ENCODE peak calls at places on chromosomes 3 and 15, in seven cellular contexts. One of them, this sample, is unnamed.

GRCh38 chr15:69783211-69783610 is 314.5 kb downstream of the TLE3 start:
- DNase-seq in aorta: no peak
- DNase-seq in activated T-cell treated with anti-CD3 and anti-CD28 coated beads, Interleukin-2, amount 50 U/mL, for 24 hours: no peak
- DNase-seq in GM13976: no peak
- DNase-seq in non-pigmented ciliary epithelial cell: no peak
- DNase-seq in GOT3: no peak
- DNase-seq in NCI-H510A treated with DMSO at 0.1 percent for 48 hours: no peak
- DNase-seq in this sample: no peak

GRCh38 chr3:143637133-143637532 is 211.1 kb downstream of the SLC9A9 start:
- DNase-seq in aorta: no peak
- DNase-seq in activated T-cell treated with anti-CD3 and anti-CD28 coated beads, Interleukin-2, amount 50 U/mL, for 24 hours: no peak
- DNase-seq in GM13976: no peak
- DNase-seq in non-pigmented ciliary epithelial cell: no peak
- DNase-seq in GOT3: no peak
- DNase-seq in NCI-H510A treated with DMSO at 0.1 percent for 48 hours: no peak
- DNase-seq in this sample: no peak

GRCh38 chr15:70754862-70755261 is 8.5 kb downstream of the UACA start:
- DNase-seq in aorta: no peak
- DNase-seq in activated T-cell treated with anti-CD3 and anti-CD28 coated beads, Interleukin-2, amount 50 U/mL, for 24 hours: no peak
- DNase-seq in GM13976: no peak
- DNase-seq in non-pigmented ciliary epithelial cell: no peak
- DNase-seq in GOT3: no peak
- DNase-seq in NCI-H510A treated with DMSO at 0.1 percent for 48 hours: no peak
- DNase-seq in this sample: no peak

GRCh38 chr3:64985072-64985471 is 297.3 kb upstream of the ADAMTS9 start:
- DNase-seq in aorta: no peak
- DNase-seq in activated T-cell treated with anti-CD3 and anti-CD28 coated beads, Interleukin-2, amount 50 U/mL, for 24 hours: no peak
- DNase-seq in GM13976: no peak
- DNase-seq in non-pigmented ciliary epithelial cell: no peak
- DNase-seq in GOT3: no peak
- DNase-seq in NCI-H510A treated with DMSO at 0.1 percent for 48 hours: no peak
- DNase-seq in this sample: no peak

GRCh38 chr3:4501422-4501821 is 8.3 kb downstream of the ITPR1 start:
- DNase-seq in aorta: no peak
- DNase-seq in activated T-cell treated with anti-CD3 and anti-CD28 coated beads, Interleukin-2, amount 50 U/mL, for 24 hours: no peak
- DNase-seq in GM13976: no peak
- DNase-seq in non-pigmented ciliary epithelial cell: no peak
- DNase-seq in GOT3: no peak
- DNase-seq in NCI-H510A treated with DMSO at 0.1 percent for 48 hours: no peak
- DNase-seq in this sample: no peak

GRCh38 chr15:85397926-85398325 is 17.5 kb downstream of the AKAP13 start:
- DNase-seq in aorta: no peak
- DNase-seq in activated T-cell treated with anti-CD3 and anti-CD28 coated beads, Interleukin-2, amount 50 U/mL, for 24 hours: no peak
- DNase-seq in GM13976: no peak
- DNase-seq in non-pigmented ciliary epithelial cell: no peak
- DNase-seq in GOT3: no peak
- DNase-seq in NCI-H510A treated with DMSO at 0.1 percent for 48 hours: no peak
- DNase-seq in this sample: no peak

GRCh38 chr3:9897408-9898372 is 5.0 kb upstream of the IL17RE start:
- DNase-seq in aorta: no peak
- DNase-seq in activated T-cell treated with anti-CD3 and anti-CD28 coated beads, Interleukin-2, amount 50 U/mL, for 24 hours: no peak
- DNase-seq in GM13976: no peak
- DNase-seq in non-pigmented ciliary epithelial cell: no peak
- DNase-seq in GOT3: no peak
- DNase-seq in NCI-H510A treated with DMSO at 0.1 percent for 48 hours: peak
- DNase-seq in this sample: peak

GRCh38 chr15:70788114-70789049 is 25.0 kb upstream of the UACA start:
- DNase-seq in aorta: no peak
- DNase-seq in activated T-cell treated with anti-CD3 and anti-CD28 coated beads, Interleukin-2, amount 50 U/mL, for 24 hours: no peak
- DNase-seq in GM13976: no peak
- DNase-seq in non-pigmented ciliary epithelial cell: no peak
- DNase-seq in GOT3: no peak
- DNase-seq in NCI-H510A treated with DMSO at 0.1 percent for 48 hours: no peak
- DNase-seq in this sample: no peak

GRCh38 chr3:41753651-41754050 is 208.3 kb downstream of the ULK4 start:
- DNase-seq in aorta: no peak
- DNase-seq in activated T-cell treated with anti-CD3 and anti-CD28 coated beads, Interleukin-2, amount 50 U/mL, for 24 hours: no peak
- DNase-seq in GM13976: no peak
- DNase-seq in non-pigmented ciliary epithelial cell: no peak
- DNase-seq in GOT3: no peak
- DNase-seq in NCI-H510A treated with DMSO at 0.1 percent for 48 hours: no peak
- DNase-seq in this sample: no peak

GRCh38 chr3:126480864-126481263 is 5.2 kb upstream of the ZXDC start:
- DNase-seq in aorta: no peak
- DNase-seq in activated T-cell treated with anti-CD3 and anti-CD28 coated beads, Interleukin-2, amount 50 U/mL, for 24 hours: no peak
- DNase-seq in GM13976: no peak
- DNase-seq in non-pigmented ciliary epithelial cell: no peak
- DNase-seq in GOT3: no peak
- DNase-seq in NCI-H510A treated with DMSO at 0.1 percent for 48 hours: no peak
- DNase-seq in this sample: no peak

GRCh38 chr15:57873564-57874209 is 167.2 kb downstream of the POLR2M start:
- DNase-seq in aorta: no peak
- DNase-seq in activated T-cell treated with anti-CD3 and anti-CD28 coated beads, Interleukin-2, amount 50 U/mL, for 24 hours: no peak
- DNase-seq in GM13976: no peak
- DNase-seq in non-pigmented ciliary epithelial cell: peak
- DNase-seq in GOT3: no peak
- DNase-seq in NCI-H510A treated with DMSO at 0.1 percent for 48 hours: no peak
- DNase-seq in this sample: no peak

GRCh38 chr15:55230051-55230670 is 33.4 kb upstream of the RSL24D1 start:
- DNase-seq in aorta: no peak
- DNase-seq in activated T-cell treated with anti-CD3 and anti-CD28 coated beads, Interleukin-2, amount 50 U/mL, for 24 hours: no peak
- DNase-seq in GM13976: no peak
- DNase-seq in non-pigmented ciliary epithelial cell: no peak
- DNase-seq in GOT3: no peak
- DNase-seq in NCI-H510A treated with DMSO at 0.1 percent for 48 hours: no peak
- DNase-seq in this sample: no peak

GRCh38 chr15:49847436-49847835 is 226.6 kb downstream of the DTWD1 start:
- DNase-seq in aorta: no peak
- DNase-seq in activated T-cell treated with anti-CD3 and anti-CD28 coated beads, Interleukin-2, amount 50 U/mL, for 24 hours: no peak
- DNase-seq in GM13976: no peak
- DNase-seq in non-pigmented ciliary epithelial cell: no peak
- DNase-seq in GOT3: no peak
- DNase-seq in NCI-H510A treated with DMSO at 0.1 percent for 48 hours: no peak
- DNase-seq in this sample: no peak

GRCh38 chr3:134330895-134331810 is 43.1 kb downstream of the AMOTL2 start:
- DNase-seq in aorta: peak
- DNase-seq in activated T-cell treated with anti-CD3 and anti-CD28 coated beads, Interleukin-2, amount 50 U/mL, for 24 hours: no peak
- DNase-seq in GM13976: no peak
- DNase-seq in non-pigmented ciliary epithelial cell: no peak
- DNase-seq in GOT3: no peak
- DNase-seq in NCI-H510A treated with DMSO at 0.1 percent for 48 hours: no peak
- DNase-seq in this sample: no peak

GRCh38 chr3:123110238-123110952 is 43.6 kb downstream of the PDIA5 start:
- DNase-seq in aorta: peak
- DNase-seq in activated T-cell treated with anti-CD3 and anti-CD28 coated beads, Interleukin-2, amount 50 U/mL, for 24 hours: no peak
- DNase-seq in GM13976: no peak
- DNase-seq in non-pigmented ciliary epithelial cell: no peak
- DNase-seq in GOT3: no peak
- DNase-seq in NCI-H510A treated with DMSO at 0.1 percent for 48 hours: no peak
- DNase-seq in this sample: no peak

GRCh38 chr15:60541784-60542617 is 63.1 kb upstream of the ICE2 start:
- DNase-seq in aorta: no peak
- DNase-seq in activated T-cell treated with anti-CD3 and anti-CD28 coated beads, Interleukin-2, amount 50 U/mL, for 24 hours: no peak
- DNase-seq in GM13976: no peak
- DNase-seq in non-pigmented ciliary epithelial cell: no peak
- DNase-seq in GOT3: no peak
- DNase-seq in NCI-H510A treated with DMSO at 0.1 percent for 48 hours: no peak
- DNase-seq in this sample: no peak

GRCh38 chr3:46440531-46441294 is 24.0 kb downstream of the LTF start:
- DNase-seq in aorta: no peak
- DNase-seq in activated T-cell treated with anti-CD3 and anti-CD28 coated beads, Interleukin-2, amount 50 U/mL, for 24 hours: no peak
- DNase-seq in GM13976: peak
- DNase-seq in non-pigmented ciliary epithelial cell: no peak
- DNase-seq in GOT3: no peak
- DNase-seq in NCI-H510A treated with DMSO at 0.1 percent for 48 hours: no peak
- DNase-seq in this sample: no peak

This sample was measured in erythroblast.